ENCODE peak calls at places on chromosomes 5 and 9, in seven cellular contexts. U is iPS-NIHi11; Q is stimulated activated CD4-positive, alpha-beta T cell treated with anti-CD3 and anti-CD28 coated beads, TNF-alpha, amount 100 ng/mL, for 4 hours; D is endothelial cell; N is fibroblast of the aortic adventitia; E is NCI-H1105; L is stromal cell of bone marrow. Z is an unnamed sample.

GRCh38 chr5:113806823-113807222 is 293.3 kb downstream of the YTHDC2 start:
- DNase-seq in Q (no peak), L (no peak), D (no peak), U (no peak), E (no peak), N (peak), Z (no peak)

GRCh38 chr9:71446499-71447411 is 321.6 kb downstream of the CEMIP2 start:
- DNase-seq in Q (no peak), D (peak), L (peak), E (peak), U (peak), N (peak), Z (no peak)

GRCh38 chr9:116002624-116003023 is 151.0 kb upstream of the PAPPA start:
- DNase-seq in E (no peak), N (peak), Q (no peak), D (no peak), L (peak), U (no peak), Z (no peak)

GRCh38 chr9:73869261-73869660 is 627.9 kb upstream of the RORB start:
- DNase-seq in U (peak), D (no peak), E (peak), Q (no peak), N (peak), L (peak), Z (no peak)

GRCh38 chr9:29211681-29212589 is 1638.7 kb upstream of the C9orf72 start:
- DNase-seq in N (peak), U (peak), L (peak), Q (no peak), D (peak), E (peak), Z (peak)

GRCh38 chr9:112059980-112060348 is 115.1 kb downstream of the SUSD1 start:
- DNase-seq in L (no peak), N (no peak), D (no peak), U (no peak), E (no peak), Q (no peak), Z (no peak)

GRCh38 chr5:79416499-79416898 is 97.4 kb downstream of the HOMER1 start:
- DNase-seq in N (peak), D (no peak), L (no peak), E (no peak), U (no peak), Q (no peak), Z (peak)

GRCh38 chr9:70085241-70085640 is 41.6 kb downstream of the MAMDC2 start:
- DNase-seq in D (peak), E (no peak), U (peak), L (no peak), N (peak), Q (no peak), Z (no peak)

GRCh38 chr9:20872340-20872977 is 159.0 kb downstream of the HACD4 start:
- DNase-seq in D (no peak), U (peak), Q (no peak), E (no peak), N (peak), L (peak), Z (no peak)

GRCh38 chr5:72291601-72292000 is 28.4 kb downstream of the MRPS27 start:
- DNase-seq in D (no peak), Q (no peak), N (no peak), U (no peak), E (no peak), L (no peak), Z (no peak)

GRCh38 chr5:138953370-138954256 is 78.5 kb upstream of the LRRTM2 start:
- DNase-seq in E (no peak), L (no peak), Q (no peak), D (no peak), N (peak), U (peak), Z (no peak)

GRCh38 chr9:113963017-113963620 is 87.0 kb downstream of the ZNF618 start:
- DNase-seq in D (peak), Q (peak), L (no peak), N (peak), U (peak), E (peak), Z (no peak)

GRCh38 chr9:115411993-115412452 is 294.1 kb upstream of the TNC start:
- DNase-seq in U (no peak), N (no peak), Q (no peak), D (no peak), E (no peak), L (peak), Z (no peak)

GRCh38 chr5:30099634-30100033 is 1093.9 kb upstream of the CDH6 start:
- DNase-seq in N (peak), U (peak), Q (no peak), L (peak), E (no peak), D (no peak), Z (no peak)

GRCh38 chr5:178577376-178577839 is 12.8 kb downstream of the COL23A1 start:
- DNase-seq in U (peak), E (no peak), L (no peak), N (no peak), D (peak), Q (no peak), Z (no peak)

GRCh38 chr9:136409557-136410455 is 608 bp downstream of the ENTR1 start:
- DNase-seq in E (peak), L (no peak), U (peak), D (peak), N (peak), Q (peak), Z (peak)

GRCh38 chr5:103232393-103232999 is 26.1 kb upstream of the MACIR start:
- DNase-seq in E (peak), U (peak), D (no peak), L (peak), Q (no peak), N (peak), Z (no peak)

GRCh38 chr5:77960863-77961396 is 184.8 kb upstream of the TBCA start:
- DNase-seq in E (no peak), N (no peak), D (no peak), U (no peak), L (no peak), Q (no peak), Z (no peak)

GRCh38 chr5:37841223-37841622 is 1.4 kb upstream of the GDNF start:
- DNase-seq in L (no peak), U (no peak), N (no peak), Q (no peak), E (no peak), D (no peak), Z (no peak)

GRCh38 chr9:72858089-72858912 is 94.6 kb downstream of the ALDH1A1 start:
- DNase-seq in Q (no peak), D (no peak), E (no peak), U (no peak), N (peak), L (no peak), Z (no peak)

GRCh38 chr5:161686881-161687280 is 1.4 kb downstream of the GABRA6 start:
- DNase-seq in U (no peak), L (no peak), E (no peak), N (no peak), Q (no peak), D (no peak), Z (no peak)

GRCh38 chr5:96064905-96065304 is 103.3 kb upstream of the ELL2 start:
- DNase-seq in D (no peak), U (no peak), L (no peak), N (no peak), E (no peak), Q (no peak), Z (no peak)

GRCh38 chr5:175840050-175840841 is 31.1 kb upstream of the CPLX2 start:
- DNase-seq in D (no peak), Q (no peak), N (peak), L (peak), E (no peak), U (no peak), Z (peak)

GRCh38 chr5:78908173-78908901 is 76.8 kb downstream of the ARSB start:
- DNase-seq in Q (no peak), E (peak), D (peak), U (peak), L (no peak), N (peak), Z (no peak)

GRCh38 chr9:108668191-108668940 is 187.4 kb downstream of the ACTL7B start:
- DNase-seq in N (no peak), Q (no peak), U (no peak), L (no peak), D (no peak), E (no peak), Z (no peak)

GRCh38 chr9:96141666-96142065 is 160.3 kb downstream of the HSD17B3 start:
- DNase-seq in L (no peak), Q (no peak), N (no peak), U (no peak), D (no peak), E (no peak), Z (no peak)

GRCh38 chr5:122222580-122222979 is 89.5 kb upstream of the SNCAIP start:
- DNase-seq in L (no peak), E (no peak), U (no peak), Q (no peak), N (no peak), D (no peak), Z (no peak)

GRCh38 chr5:42547146-42547545 is 123.9 kb downstream of the GHR start:
- DNase-seq in Q (no peak), D (no peak), N (peak), E (no peak), U (no peak), L (peak), Z (no peak)

GRCh38 chr5:756865-757345 is 27.6 kb downstream of the ZDHHC11B start:
- DNase-seq in Q (no peak), L (no peak), N (no peak), U (no peak), D (no peak), E (no peak), Z (no peak)

GRCh38 chr5:60929024-60929423 is 15.8 kb downstream of the ERCC8 start:
- DNase-seq in N (peak), U (no peak), E (no peak), L (no peak), Q (no peak), D (no peak), Z (no peak)